ENCODE peak calls at places on chromosome 1, in five cellular contexts. X, G, H, T and R are unnamed samples.

GRCh38 chr1:22259581-22260282 is 116.8 kb upstream of the WNT4 start:
- DNase-seq in X (no peak), G (no peak), H (peak), T (peak), R (peak)

GRCh38 chr1:207670192-207670591 is 25.3 kb downstream of the CR1L start:
- DNase-seq in X (no peak), G (no peak), H (no peak), T (no peak), R (no peak)

GRCh38 chr1:2499986-2500596 is 24.0 kb downstream of the PLCH2 start:
- DNase-seq in X (no peak), G (no peak), H (no peak), T (no peak), R (no peak)

GRCh38 chr1:37752583-37753471 is 12.1 kb downstream of the EPHA10 start:
- DNase-seq in X (peak), G (no peak), H (no peak), T (peak), R (peak)

GRCh38 chr1:201713093-201713810 is 115.7 kb upstream of the IPO9 start:
- DNase-seq in X (no peak), G (no peak), H (no peak), T (no peak), R (no peak)

GRCh38 chr1:192133350-192133950 is 24.8 kb upstream of the RGS18 start:
- DNase-seq in X (no peak), G (no peak), H (no peak), T (no peak), R (no peak)

GRCh38 chr1:112770724-112771123 is 55.6 kb upstream of the PPM1J start:
- DNase-seq in X (no peak), G (no peak), H (no peak), T (no peak), R (no peak)

GRCh38 chr1:227449051-227449450 is 114.3 kb upstream of the ZNF678 start:
- DNase-seq in X (peak), G (no peak), H (no peak), T (no peak), R (peak)

GRCh38 chr1:10857689-10858088 is 61.2 kb upstream of the CASZ1 start:
- DNase-seq in X (no peak), G (no peak), H (no peak), T (no peak), R (no peak)

GRCh38 chr1:88731475-88731874 is 47.4 kb downstream of the PKN2 start:
- DNase-seq in X (no peak), G (no peak), H (peak), T (peak), R (no peak)

GRCh38 chr1:14929547-14930223 is 223.9 kb upstream of the TMEM51 start:
- DNase-seq in X (no peak), G (no peak), H (no peak), T (peak), R (peak)

GRCh38 chr1:41851589-41851988 is 67.1 kb downstream of the HIVEP3 start:
- DNase-seq in X (no peak), G (no peak), H (no peak), T (no peak), R (no peak)